ENCODE peak calls at places on chromosomes 7 and 10, in six cellular contexts. M is cardiac fibroblast; A is CD4-positive, alpha-beta T cell; I is tibial artery; V is mammary epithelial cell; E is mesothelial cell of epicardium. R is an unnamed sample.

GRCh38 chr10:24483701-24484100 is 240.0 kb downstream of the ARHGAP21 start:
- DNase-seq in M (peak; percentile 65), A (no peak), I (no peak), V (peak; percentile 99), E (no peak), R (peak; percentile 98)

GRCh38 chr7:120628233-120628632 is 229.7 kb downstream of the TSPAN12 start:
- DNase-seq in M (no peak), A (no peak), I (no peak), V (no peak), E (no peak), R (no peak)

GRCh38 chr10:101856626-101857025 is 13.0 kb upstream of the KCNIP2 start:
- DNase-seq in M (peak; percentile 65), A (no peak), I (no peak), V (peak; percentile 35), E (no peak), R (peak; percentile 34)

GRCh38 chr7:101854084-101854865 is 36.8 kb downstream of the CUX1 start:
- DNase-seq in M (no peak), A (no peak), I (no peak), V (no peak), E (no peak), R (no peak)

GRCh38 chr10:13536674-13537366 is 8.0 kb upstream of the BEND7 start:
- DNase-seq in M (peak; percentile 41), A (no peak), I (no peak), V (peak; percentile 14), E (no peak), R (peak; percentile 50)

GRCh38 chr10:13528875-13529713 is at the start of gene BEND7:
- DNase-seq in M (no peak), A (no peak), I (no peak), V (no peak), E (no peak), R (no peak)

GRCh38 chr7:4631664-4632171 is 50.4 kb upstream of the FOXK1 start:
- DNase-seq in M (peak; percentile 95), A (no peak), I (peak; percentile 91), V (peak; percentile 87), E (peak; percentile 44), R (peak; percentile 95)

GRCh38 chr7:81333536-81333935 is 414.7 kb upstream of the SEMA3C start:
- DNase-seq in M (no peak), A (no peak), I (no peak), V (no peak), E (no peak), R (no peak)

GRCh38 chr7:130151591-130152269 is 53.5 kb downstream of the TMEM209 start:
- DNase-seq in M (peak; percentile 35), A (no peak), I (no peak), V (peak; percentile 23), E (no peak), R (peak; percentile 11)

GRCh38 chr10:76040107-76040829 is 608.8 kb downstream of the LRMDA start:
- DNase-seq in M (no peak), A (no peak), I (no peak), V (no peak), E (no peak), R (no peak)
- TF ChIP-seq CTCF in M (peak; percentile 16), A (no peak), I (no peak), V (peak; percentile 21), E (no peak), R (no peak)

GRCh38 chr7:110204527-110204926 is 886.4 kb upstream of the LRRN3 start:
- DNase-seq in M (peak; percentile 3), A (no peak), I (no peak), V (peak; percentile 2), E (no peak), R (peak; percentile 30)
- TF ChIP-seq CTCF in M (no peak), A (no peak), I (no peak), V (peak; percentile 43), E (no peak), R (no peak)

GRCh38 chr7:74063223-74063641 is 20.4 kb upstream of the LIMK1 start:
- DNase-seq in M (no peak), A (no peak), I (no peak), V (no peak), E (no peak), R (no peak)
- TF ChIP-seq CTCF in M (no peak), A (no peak), I (no peak), V (no peak), E (no peak), R (no peak)

DNA sequence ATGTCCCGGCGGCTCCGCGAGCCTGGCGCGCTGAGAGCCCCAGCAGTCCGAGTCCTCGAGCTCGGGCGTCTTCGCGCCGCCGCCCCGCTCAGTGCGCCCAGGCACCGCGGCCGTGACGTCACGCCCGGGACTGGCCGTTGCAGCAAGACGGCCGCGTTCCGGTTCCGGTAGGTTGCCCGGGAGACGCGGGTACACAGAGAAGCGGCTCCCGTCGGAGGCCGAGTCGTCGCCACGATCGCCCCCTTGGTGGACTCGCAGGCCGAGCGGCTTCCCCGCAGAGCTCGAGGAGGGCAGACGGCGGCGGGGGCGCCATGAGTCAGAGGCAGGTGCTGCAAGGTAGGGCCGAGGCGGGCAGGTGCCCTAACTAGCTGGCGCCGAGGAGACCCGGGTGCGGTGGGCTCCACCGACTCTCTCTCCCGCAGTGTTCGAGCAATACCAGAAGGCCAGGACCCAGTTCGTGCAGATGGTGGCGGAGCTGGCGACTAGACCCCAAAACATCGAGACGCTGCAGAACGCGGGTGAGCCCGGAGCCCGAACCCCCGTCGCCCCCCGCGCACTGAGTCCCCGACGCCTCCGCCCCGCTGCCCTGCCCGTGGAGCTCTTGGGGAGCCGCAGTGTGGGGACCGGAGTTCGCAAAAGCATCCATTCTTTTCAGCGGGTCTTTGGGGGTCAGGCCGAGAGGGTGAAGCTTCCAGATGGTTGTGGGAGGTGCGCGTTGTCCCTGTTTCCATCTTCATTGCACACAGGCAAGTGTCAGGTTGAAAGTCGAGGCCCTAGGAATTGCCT is at the start of gene SPAG6:
- DNase-seq in M (no peak), A (no peak), I (no peak), V (no peak), E (peak; percentile 41), R (no peak)
- TF ChIP-seq CTCF in M (no peak), A (no peak), I (no peak), V (no peak), E (no peak), R (no peak)

GRCh38 chr10:3222068-3222467 is 49.5 kb upstream of the PITRM1 start:
- DNase-seq in M (peak; percentile 68), A (no peak), I (no peak), V (no peak), E (no peak), R (peak; percentile 19)
- TF ChIP-seq CTCF in M (peak; percentile 26), A (no peak), I (no peak), V (no peak), E (no peak), R (no peak)

GRCh38 chr10:14574885-14575284 is 199.8 kb downstream of the FAM107B start:
- DNase-seq in M (no peak), A (no peak), I (no peak), V (no peak), E (no peak), R (no peak)
- TF ChIP-seq CTCF in M (no peak), A (no peak), I (no peak), V (no peak), E (no peak), R (no peak)

GRCh38 chr10:122509323-122509722 is 48.0 kb downstream of the HTRA1 start:
- DNase-seq in M (no peak), A (no peak), I (no peak), V (no peak), E (no peak), R (no peak)

GRCh38 chr10:122510326-122510725 is 49.0 kb downstream of the HTRA1 start:
- DNase-seq in M (no peak), A (no peak), I (no peak), V (peak; percentile 98), E (no peak), R (peak; percentile 88)

GRCh38 chr10:122507661-122508060 is 46.3 kb downstream of the HTRA1 start:
- DNase-seq in M (no peak), A (no peak), I (no peak), V (no peak), E (no peak), R (no peak)

GRCh38 chr10:122513053-122513452 is 47.5 kb upstream of the DMBT1 start:
- DNase-seq in M (no peak), A (no peak), I (no peak), V (no peak), E (no peak), R (no peak)

GRCh38 chr10:122510736-122511135 is 49.4 kb downstream of the HTRA1 start:
- DNase-seq in M (no peak), A (no peak), I (no peak), V (no peak), E (no peak), R (no peak)
- TF ChIP-seq CTCF in M (no peak), A (peak; percentile 17), I (no peak), V (peak; percentile 6), E (no peak), R (no peak)

DNA sequence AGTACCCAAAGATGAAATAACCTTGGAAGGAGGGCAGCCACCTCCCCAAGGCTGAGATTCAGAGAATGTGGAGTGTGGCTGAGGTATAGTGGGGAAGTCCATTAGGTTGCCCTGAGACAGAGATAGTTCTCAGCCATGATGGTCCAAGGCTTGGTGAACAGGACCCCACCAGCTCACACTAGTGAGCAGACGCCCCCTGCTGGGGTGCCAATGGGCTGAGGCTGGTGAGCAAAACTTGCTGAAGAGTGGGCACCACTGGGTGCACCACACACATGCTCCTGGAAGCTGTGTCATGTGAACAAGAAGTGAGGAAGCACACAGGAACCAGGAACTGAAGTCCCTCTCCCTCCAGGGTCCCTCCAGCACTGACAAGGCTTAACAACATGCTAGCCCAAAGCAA is 8.9 kb downstream of the FBXL13 start:
- DNase-seq in M (peak; percentile 46), A (no peak), I (peak; percentile 22), V (peak; percentile 6), E (no peak), R (peak; percentile 57)
- TF ChIP-seq CTCF in M (peak; percentile 69), A (no peak), I (no peak), V (peak; percentile 53), E (peak; percentile 36), R (peak; percentile 39)

GRCh38 chr7:48634116-48634632 is 290.2 kb upstream of the CDC14C start:
- DNase-seq in M (no peak), A (no peak), I (no peak), V (no peak), E (no peak), R (no peak)
- TF ChIP-seq CTCF in M (no peak), A (no peak), I (no peak), V (no peak), E (no peak), R (no peak)

GRCh38 chr10:121696854-121697253 is 98.6 kb upstream of the FGFR2 start:
- DNase-seq in M (no peak), A (no peak), I (peak; percentile 31), V (no peak), E (no peak), R (peak; percentile 54)
- TF ChIP-seq CTCF in M (peak; percentile 14), A (no peak), I (peak; percentile 9), V (peak; percentile 48), E (peak; percentile 67), R (peak; percentile 29)

R was measured in MCF 10A.